ENCODE peak calls at places on chromosome 16, in four cellular contexts. O, S, R and G are unnamed samples.

GRCh38 chr16:22250522-22250921 is 44.4 kb downstream of the EEF2K start:
- DNase-seq in R (peak), O (no peak), S (no peak), G (no peak)

GRCh38 chr16:71287903-71288302 is 1.3 kb downstream of the CMTR2 start:
- DNase-seq in R (no peak), S (no peak), O (no peak), G (no peak)

GRCh38 chr16:3671424-3671823 is 16.9 kb downstream of the DNASE1 start:
- DNase-seq in R (no peak), S (no peak), O (no peak), G (no peak)

GRCh38 chr16:80527297-80527696 is 13.5 kb upstream of the DYNLRB2 start:
- DNase-seq in S (no peak), R (peak), O (peak), G (peak)

GRCh38 chr16:85194528-85195270 is 82.4 kb upstream of the CIBAR2 start:
- DNase-seq in S (no peak), R (no peak), O (no peak), G (no peak)

GRCh38 chr16:80614908-80615696 is 74.3 kb downstream of the DYNLRB2 start:
- DNase-seq in O (no peak), S (no peak), R (peak), G (no peak)

GRCh38 chr16:49542391-49542891 is 168.8 kb downstream of the C16orf78 start:
- DNase-seq in S (no peak), O (no peak), R (no peak), G (no peak)

GRCh38 chr16:24036614-24037013 is 200.8 kb downstream of the PRKCB start:
- DNase-seq in O (peak), R (peak), S (no peak), G (peak)

GRCh38 chr16:17510532-17510931 is 39.8 kb upstream of the XYLT1 start:
- DNase-seq in S (no peak), R (no peak), O (no peak), G (no peak)

GRCh38 chr16:17343028-17343427 is 127.7 kb downstream of the XYLT1 start:
- DNase-seq in R (no peak), S (peak), O (peak), G (no peak)

GRCh38 chr16:28101533-28101890 is 38.0 kb upstream of the GSG1L start:
- DNase-seq in S (no peak), O (no peak), R (no peak), G (no peak)

GRCh38 chr16:66539628-66540469 is 10.1 kb downstream of the TK2 start:
- DNase-seq in R (no peak), S (no peak), O (no peak), G (no peak)

GRCh38 chr16:47990676-47991075 is 165.1 kb downstream of the ABCC12 start:
- DNase-seq in O (no peak), R (no peak), S (no peak), G (no peak)

GRCh38 chr16:5928476-5929055 is 831.0 kb upstream of the EEF2KMT start:
- DNase-seq in R (no peak), O (no peak), S (no peak), G (no peak)

GRCh38 chr16:28990375-28991040 is 5.7 kb downstream of the LAT start:
- DNase-seq in S (no peak), O (no peak), R (no peak), G (no peak)

GRCh38 chr16:57187508-57187854 is 1.4 kb downstream of the RSPRY1 start:
- DNase-seq in R (peak), S (no peak), O (no peak), G (no peak)

GRCh38 chr16:89266521-89267134 is 49.1 kb downstream of the ZNF778 start:
- DNase-seq in O (no peak), S (no peak), R (no peak), G (no peak)

GRCh38 chr16:25177831-25178688 is 38.7 kb upstream of the AQP8 start:
- DNase-seq in O (no peak), R (no peak), S (no peak), G (no peak)

GRCh38 chr16:72990003-72990521 is 57.9 kb downstream of the ZFHX3 start:
- DNase-seq in O (peak), R (no peak), S (no peak), G (no peak)

GRCh38 chr16:71853413-71853812 is 7.6 kb downstream of the ATXN1L start:
- DNase-seq in S (no peak), O (no peak), R (no peak), G (peak)

GRCh38 chr16:73268311-73268997 is 220.5 kb upstream of the ZFHX3 start:
- DNase-seq in S (no peak), O (no peak), R (no peak), G (no peak)

GRCh38 chr16:27515874-27516353 is 33.8 kb downstream of the GTF3C1 start:
- DNase-seq in S (no peak), R (peak), O (peak), G (peak)

GRCh38 chr16:27839419-27839818 is 224.1 kb downstream of the GSG1L start:
- DNase-seq in R (no peak), O (no peak), S (no peak), G (no peak)

GRCh38 chr16:10098991-10099390 is 83.2 kb downstream of the GRIN2A start:
- DNase-seq in O (no peak), R (no peak), S (no peak), G (no peak)

GRCh38 chr16:72743011-72743761 is 304.7 kb downstream of the ZFHX3 start:
- DNase-seq in S (no peak), R (no peak), O (no peak), G (no peak)

GRCh38 chr16:75107505-75107904 is 9.1 kb downstream of the LDHD start:
- DNase-seq in S (no peak), R (no peak), O (no peak), G (no peak)

GRCh38 chr16:86442703-86443102 is 67.6 kb upstream of the FOXF1 start:
- DNase-seq in S (no peak), R (no peak), O (no peak), G (no peak)

GRCh38 chr16:23145608-23146007 is 3.6 kb downstream of the USP31 start:
- DNase-seq in O (no peak), R (no peak), S (no peak), G (no peak)

GRCh38 chr16:20004931-20005330 is 68.8 kb downstream of the GPR139 start:
- DNase-seq in O (no peak), R (peak), S (no peak), G (no peak)

GRCh38 chr16:68992521-68992920 is 112.9 kb upstream of the HAS3 start:
- DNase-seq in S (no peak), R (no peak), O (no peak), G (no peak)

GRCh38 chr16:87608400-87608985 is 6.2 kb downstream of the JPH3 start:
- DNase-seq in O (no peak), R (peak), S (no peak), G (no peak)

GRCh38 chr16:85105475-85105874 is 6.8 kb downstream of the CIBAR2 start:
- DNase-seq in R (no peak), O (no peak), S (no peak), G (no peak)

GRCh38 chr16:88077328-88078108 is 126.3 kb downstream of the BANP start:
- DNase-seq in R (no peak), O (no peak), S (no peak), G (no peak)

GRCh38 chr16:51418258-51418657 is 267.2 kb upstream of the SALL1 start:
- DNase-seq in S (no peak), R (no peak), O (no peak), G (no peak)

GRCh38 chr16:65965632-65966031 is 400.9 kb upstream of the CDH5 start:
- DNase-seq in O (no peak), S (no peak), R (no peak), G (no peak)

GRCh38 chr16:20911361-20911760 is 10.8 kb downstream of the LYRM1 start:
- DNase-seq in O (no peak), S (no peak), R (no peak), G (no peak)

GRCh38 chr16:89407282-89407924 is 83.0 kb downstream of the ANKRD11 start:
- DNase-seq in R (no peak), S (no peak), O (peak), G (no peak)

GRCh38 chr16:14501331-14502255 is 128.5 kb downstream of the PARN start:
- DNase-seq in R (peak), S (peak), O (peak), G (no peak)

GRCh38 chr16:51062039-51062438 is 89.0 kb downstream of the SALL1 start:
- DNase-seq in R (no peak), S (no peak), O (no peak), G (no peak)

GRCh38 chr16:70747703-70748631 is 53.0 kb downstream of the VAC14 start:
- DNase-seq in O (no peak), S (no peak), R (peak), G (no peak)

GRCh38 chr16:11165894-11166665 is 89.9 kb downstream of the SOCS1 start:
- DNase-seq in O (no peak), R (no peak), S (no peak), G (no peak)
- TF ChIP-seq SPI1 in O (no peak), R (no peak), S (no peak), G (no peak)

DNA sequence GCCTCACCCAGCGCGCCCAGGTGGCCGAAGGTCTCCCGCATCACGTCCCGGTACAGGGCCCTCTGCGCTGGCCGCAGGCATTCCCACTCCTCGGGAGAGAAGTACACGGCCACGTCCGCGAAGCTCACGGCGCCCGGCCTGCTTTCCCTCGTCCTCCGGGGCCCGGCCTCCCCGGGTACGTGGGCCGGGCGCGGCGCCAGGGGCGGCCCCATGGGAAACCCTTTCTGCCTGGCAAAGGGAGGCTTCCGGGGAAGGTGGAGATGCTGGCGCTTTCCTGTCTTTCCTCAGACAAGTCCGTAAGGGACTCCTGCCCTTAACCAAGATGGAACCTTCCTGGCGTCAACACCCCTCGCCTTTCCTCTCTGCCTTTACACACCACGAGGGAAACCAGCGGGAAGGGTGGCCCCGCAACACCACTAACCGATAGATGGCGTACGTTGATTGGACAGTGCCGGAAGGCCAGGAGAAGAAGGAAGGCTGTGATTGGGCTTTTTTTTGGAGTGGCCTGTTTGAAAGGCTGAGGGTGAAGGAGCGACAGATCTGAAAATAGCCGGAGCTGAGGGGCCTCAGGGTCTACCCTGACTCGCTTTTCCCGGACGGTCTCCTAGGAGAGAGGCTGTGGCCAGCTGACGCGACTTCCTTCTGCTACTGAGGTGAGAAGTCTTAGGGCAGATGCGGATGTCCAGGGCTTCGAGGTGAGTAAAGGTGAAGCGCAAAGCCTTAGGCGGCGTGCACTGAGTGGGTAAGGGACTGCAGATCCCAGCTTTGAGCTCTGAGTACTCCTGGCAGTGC is at the start of gene ZNF785:
- DNase-seq in R (peak), S (peak), O (peak), G (peak)
- TF ChIP-seq POLR2AphosphoS5 in R (peak), S (no peak), O (peak), G (peak)

DNA sequence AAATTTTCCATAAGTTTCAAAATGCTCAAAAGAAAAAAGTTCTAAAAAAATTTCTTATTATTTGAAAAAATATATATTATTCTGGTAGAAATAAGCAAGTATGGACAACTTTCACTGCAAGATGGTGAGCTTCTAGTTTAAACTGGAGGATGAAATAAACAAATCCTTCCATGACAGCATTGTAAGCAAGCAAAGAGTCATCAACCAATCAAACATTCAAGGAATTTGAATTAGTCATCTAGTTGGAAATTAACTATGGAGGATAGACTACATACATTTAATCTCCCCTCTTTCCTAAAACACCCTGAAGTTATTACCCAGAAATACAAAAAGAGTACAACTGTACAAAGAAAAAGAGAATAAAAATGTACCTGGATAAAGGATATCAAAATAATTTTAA is 51.0 kb upstream of the IRX5 start:
- DNase-seq in S (no peak), O (no peak), R (no peak), G (no peak)
- TF ChIP-seq SPI1 in S (no peak), O (no peak), R (no peak), G (no peak)

GRCh38 chr16:78579020-78579419 is 479.6 kb downstream of the WWOX start:
- DNase-seq in S (no peak), R (no peak), O (no peak), G (no peak)
- TF ChIP-seq POLR2AphosphoS5 in S (no peak), R (no peak), O (no peak), G (no peak)